ENCODE peak calls at places on chromosome 11, in seven cellular contexts. B, F, V, E, W, J and T are unnamed samples.

GRCh38 chr11:62669420-62670161 is 1.9 kb upstream of the UQCC3 start:
- DNase-seq in B (no peak), F (no peak), V (no peak), E (no peak), W (no peak), J (no peak), T (no peak)

GRCh38 chr11:84558085-84558905 is 1068.8 kb downstream of the DLG2 start:
- DNase-seq in B (peak), F (no peak), V (peak), E (peak), W (no peak), J (peak), T (peak)

GRCh38 chr11:125162743-125163142 is 1.8 kb upstream of the PKNOX2 start:
- DNase-seq in B (no peak), F (no peak), V (no peak), E (no peak), W (no peak), J (no peak), T (no peak)

GRCh38 chr11:130323452-130324448 is 9.0 kb upstream of the ZBTB44 start:
- DNase-seq in B (no peak), F (no peak), V (peak), E (no peak), W (no peak), J (no peak), T (no peak)

GRCh38 chr11:9604134-9604533 is 30.7 kb downstream of the WEE1 start:
- DNase-seq in B (no peak), F (no peak), V (no peak), E (no peak), W (peak), J (no peak), T (no peak)

GRCh38 chr11:39678996-39679395 is 1780.5 kb downstream of the LRRC4C start:
- DNase-seq in B (peak), F (no peak), V (peak), E (no peak), W (no peak), J (no peak), T (peak)

GRCh38 chr11:34495724-34496377 is 17.7 kb downstream of the ELF5 start:
- DNase-seq in B (peak), F (no peak), V (peak), E (no peak), W (no peak), J (no peak), T (no peak)

GRCh38 chr11:119693253-119693815 is 35.7 kb downstream of the NECTIN1 start:
- DNase-seq in B (no peak), F (no peak), V (no peak), E (no peak), W (no peak), J (no peak), T (no peak)

GRCh38 chr11:117314840-117315239 is 1.2 kb downstream of the BACE1 start:
- DNase-seq in B (no peak), F (no peak), V (no peak), E (no peak), W (no peak), J (no peak), T (no peak)

GRCh38 chr11:106160494-106160893 is 83.0 kb downstream of the AASDHPPT start:
- DNase-seq in B (no peak), F (no peak), V (no peak), E (no peak), W (no peak), J (no peak), T (no peak)

GRCh38 chr11:115439385-115439784 is 64.8 kb downstream of the CADM1 start:
- DNase-seq in B (no peak), F (no peak), V (peak), E (no peak), W (no peak), J (no peak), T (peak)

GRCh38 chr11:114317738-114318137 is 21.5 kb downstream of the NNMT start:
- DNase-seq in B (no peak), F (no peak), V (peak), E (peak), W (no peak), J (peak), T (no peak)

GRCh38 chr11:74581954-74582547 is 10.3 kb upstream of the POLD3 start:
- DNase-seq in B (no peak), F (no peak), V (no peak), E (no peak), W (no peak), J (no peak), T (no peak)

GRCh38 chr11:35377262-35377661 is 42.1 kb downstream of the SLC1A2 start:
- DNase-seq in B (no peak), F (no peak), V (no peak), E (no peak), W (no peak), J (no peak), T (no peak)

GRCh38 chr11:59573216-59573615 is 42.4 kb downstream of the OSBP start:
- DNase-seq in B (peak), F (no peak), V (peak), E (no peak), W (no peak), J (peak), T (no peak)

GRCh38 chr11:16985297-16985696 is 28.9 kb downstream of the PLEKHA7 start:
- DNase-seq in B (no peak), F (no peak), V (no peak), E (no peak), W (no peak), J (no peak), T (no peak)

GRCh38 chr11:79431535-79431934 is 9.3 kb downstream of the TENM4 start:
- DNase-seq in B (peak), F (no peak), V (peak), E (no peak), W (no peak), J (peak), T (peak)

GRCh38 chr11:119873761-119874421 is 144.9 kb upstream of the NECTIN1 start:
- DNase-seq in B (no peak), F (no peak), V (no peak), E (no peak), W (no peak), J (no peak), T (no peak)

GRCh38 chr11:34111722-34112270 is 6.4 kb downstream of the NAT10 start:
- DNase-seq in B (no peak), F (no peak), V (no peak), E (no peak), W (no peak), J (no peak), T (no peak)

GRCh38 chr11:92296138-92296515 is 71.5 kb downstream of the FAT3 start:
- DNase-seq in B (no peak), F (no peak), V (peak), E (no peak), W (no peak), J (peak), T (peak)

GRCh38 chr11:93013646-93014045 is 44.2 kb downstream of the MTNR1B start:
- DNase-seq in B (no peak), F (no peak), V (no peak), E (no peak), W (no peak), J (no peak), T (no peak)

GRCh38 chr11:106326087-106326486 is 248.6 kb downstream of the AASDHPPT start:
- DNase-seq in B (no peak), F (no peak), V (no peak), E (no peak), W (no peak), J (no peak), T (no peak)

GRCh38 chr11:75032550-75032935 is 43.8 kb downstream of the NEU3 start:
- DNase-seq in B (no peak), F (no peak), V (no peak), E (no peak), W (no peak), J (no peak), T (no peak)

GRCh38 chr11:57395905-57396623 is 5.6 kb upstream of the PRG2 start:
- DNase-seq in B (no peak), F (no peak), V (no peak), E (no peak), W (no peak), J (no peak), T (no peak)

GRCh38 chr11:118353084-118353710 is 6.2 kb upstream of the UBE4A start:
- DNase-seq in B (peak), F (no peak), V (no peak), E (no peak), W (no peak), J (peak), T (no peak)

GRCh38 chr11:114284914-114285313 is 11.3 kb upstream of the NNMT start:
- DNase-seq in B (no peak), F (no peak), V (no peak), E (no peak), W (no peak), J (no peak), T (no peak)

GRCh38 chr11:20474951-20475517 is 87.5 kb downstream of the PRMT3 start:
- DNase-seq in B (no peak), F (no peak), V (no peak), E (no peak), W (no peak), J (no peak), T (no peak)

GRCh38 chr11:62295504-62295903 is 3.4 kb downstream of the SCGB1D4 start:
- DNase-seq in B (peak), F (no peak), V (peak), E (no peak), W (no peak), J (no peak), T (peak)

GRCh38 chr11:13140028-13140870 is 131.1 kb downstream of the RASSF10 start:
- DNase-seq in B (no peak), F (no peak), V (peak), E (no peak), W (no peak), J (no peak), T (peak)

GRCh38 chr11:134050541-134051383 is 18.1 kb upstream of the JAM3 start:
- DNase-seq in B (peak), F (peak), V (no peak), E (peak), W (peak), J (peak), T (no peak)

GRCh38 chr11:103596323-103596722 is 440.1 kb upstream of the DDI1 start:
- DNase-seq in B (no peak), F (no peak), V (peak), E (no peak), W (no peak), J (no peak), T (peak)

GRCh38 chr11:32333335-32333991 is 101.9 kb downstream of the WT1 start:
- DNase-seq in B (no peak), F (no peak), V (peak), E (peak), W (peak), J (no peak), T (no peak)
- TF ChIP-seq CTCF in B (peak), F (peak), V (peak), E (no peak), W (no peak), J (no peak), T (peak)

DNA sequence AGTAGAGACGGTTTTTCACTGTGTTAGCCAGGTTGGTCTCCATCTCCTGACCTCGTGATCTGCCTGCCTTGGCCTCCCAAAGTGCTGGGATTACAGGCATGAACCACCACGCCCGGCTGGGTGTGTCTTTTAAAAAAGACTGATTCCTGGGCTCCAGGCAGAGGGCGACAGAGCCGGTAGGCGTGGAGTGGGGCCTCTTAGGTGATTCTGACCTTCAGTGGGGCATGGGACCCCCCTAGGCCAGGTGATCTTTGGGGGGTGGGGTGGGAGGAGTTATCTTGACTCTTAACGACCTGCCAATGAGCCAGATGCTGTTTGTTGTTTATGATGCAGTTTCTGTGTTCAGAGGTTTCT is 12.9 kb upstream of the SORL1-AS1 start:
- DNase-seq in B (no peak), F (no peak), V (no peak), E (no peak), W (no peak), J (no peak), T (no peak)
- TF ChIP-seq CTCF in B (no peak), F (no peak), V (no peak), E (no peak), W (no peak), J (no peak), T (peak)

GRCh38 chr11:109040303-109040702 is 375.4 kb downstream of the DDX10 start:
- DNase-seq in B (no peak), F (no peak), V (no peak), E (no peak), W (no peak), J (no peak), T (no peak)
- TF ChIP-seq CTCF in B (no peak), F (no peak), V (no peak), E (no peak), W (no peak), J (peak), T (peak)

DNA sequence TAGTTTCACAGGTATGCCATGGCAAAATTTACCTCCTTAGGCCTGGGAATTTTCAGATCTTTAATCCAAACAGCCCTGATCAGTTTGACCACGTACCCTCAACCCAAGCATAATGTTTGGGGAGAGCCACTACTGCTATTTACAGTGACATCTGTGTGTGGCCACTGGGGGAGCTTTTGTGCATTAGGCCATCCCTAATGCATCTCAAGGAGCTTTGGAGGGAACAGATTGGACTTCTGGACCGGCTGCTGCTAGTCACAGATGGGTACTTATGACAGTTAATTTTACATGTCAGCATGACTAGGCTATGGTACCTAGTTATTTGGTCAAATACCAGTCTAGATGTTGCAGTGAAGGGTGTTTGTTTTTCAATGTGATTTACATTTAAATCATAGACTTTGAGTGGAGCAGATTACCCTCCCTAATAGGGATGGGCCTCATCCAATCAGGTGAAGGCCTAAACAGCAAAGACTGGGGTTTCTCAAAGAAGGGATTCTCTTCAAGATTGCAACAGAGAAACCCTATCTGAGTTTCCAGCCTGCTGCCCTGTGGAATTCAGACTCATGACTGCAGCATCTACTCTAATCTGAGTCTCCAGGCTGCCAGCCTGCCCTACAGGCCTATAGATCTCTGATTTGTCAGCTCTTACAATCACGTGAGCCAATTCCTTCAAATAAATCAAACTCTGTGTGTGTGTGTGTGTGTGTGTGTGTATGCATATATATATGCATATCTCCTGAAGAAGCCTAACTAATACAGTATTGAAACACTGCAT is 37.9 kb upstream of the GALNT18 start:
- DNase-seq in B (no peak), F (no peak), V (no peak), E (no peak), W (no peak), J (no peak), T (peak)
- TF ChIP-seq CTCF in B (no peak), F (no peak), V (no peak), E (no peak), W (peak), J (peak), T (peak)

DNA sequence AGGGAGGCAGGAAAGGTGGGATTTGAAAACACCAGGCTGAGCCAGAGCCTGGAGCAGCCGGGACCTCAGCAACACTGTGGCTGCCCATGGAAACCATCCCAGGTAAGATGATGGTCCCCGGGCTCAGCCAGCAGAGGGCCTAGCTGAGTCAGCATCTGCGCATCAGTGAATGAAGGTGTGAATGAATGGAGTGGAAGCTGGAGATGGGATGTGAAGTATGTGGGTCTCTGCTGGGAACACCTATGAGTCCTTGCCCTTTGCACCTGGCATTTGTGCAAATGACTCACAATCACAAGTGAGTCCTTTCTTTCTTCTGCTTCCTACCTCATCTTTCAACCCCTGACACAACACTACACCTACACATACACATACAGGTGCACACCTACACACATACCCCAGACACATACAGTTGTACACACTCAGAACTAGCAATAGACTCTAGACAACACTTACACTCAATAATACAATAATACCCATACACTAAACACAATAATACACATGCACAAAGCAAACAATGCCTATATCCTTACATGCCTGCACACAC is 62.8 kb upstream of the PRDM11 start:
- DNase-seq in B (peak), F (no peak), V (no peak), E (no peak), W (no peak), J (no peak), T (no peak)
- TF ChIP-seq CTCF in B (no peak), F (no peak), V (peak), E (no peak), W (no peak), J (peak), T (peak)

GRCh38 chr11:95968585-95968984 is 44.7 kb upstream of the MTMR2 start:
- DNase-seq in B (peak), F (no peak), V (no peak), E (no peak), W (no peak), J (peak), T (no peak)
- TF ChIP-seq CTCF in B (peak), F (no peak), V (peak), E (no peak), W (no peak), J (peak), T (peak)

GRCh38 chr11:72228844-72229231 is 4.3 kb downstream of the INPPL1 start:
- DNase-seq in B (no peak), F (no peak), V (no peak), E (no peak), W (peak), J (no peak), T (no peak)

GRCh38 chr11:72226701-72227100 is 2.1 kb downstream of the INPPL1 start:
- DNase-seq in B (no peak), F (no peak), V (no peak), E (no peak), W (no peak), J (no peak), T (no peak)

GRCh38 chr11:72229336-72229924 is 4.9 kb downstream of the INPPL1 start:
- DNase-seq in B (no peak), F (no peak), V (no peak), E (no peak), W (no peak), J (no peak), T (no peak)

GRCh38 chr11:72227316-72228228 is 3.0 kb downstream of the INPPL1 start:
- DNase-seq in B (no peak), F (no peak), V (peak), E (no peak), W (peak), J (no peak), T (peak)

DNA sequence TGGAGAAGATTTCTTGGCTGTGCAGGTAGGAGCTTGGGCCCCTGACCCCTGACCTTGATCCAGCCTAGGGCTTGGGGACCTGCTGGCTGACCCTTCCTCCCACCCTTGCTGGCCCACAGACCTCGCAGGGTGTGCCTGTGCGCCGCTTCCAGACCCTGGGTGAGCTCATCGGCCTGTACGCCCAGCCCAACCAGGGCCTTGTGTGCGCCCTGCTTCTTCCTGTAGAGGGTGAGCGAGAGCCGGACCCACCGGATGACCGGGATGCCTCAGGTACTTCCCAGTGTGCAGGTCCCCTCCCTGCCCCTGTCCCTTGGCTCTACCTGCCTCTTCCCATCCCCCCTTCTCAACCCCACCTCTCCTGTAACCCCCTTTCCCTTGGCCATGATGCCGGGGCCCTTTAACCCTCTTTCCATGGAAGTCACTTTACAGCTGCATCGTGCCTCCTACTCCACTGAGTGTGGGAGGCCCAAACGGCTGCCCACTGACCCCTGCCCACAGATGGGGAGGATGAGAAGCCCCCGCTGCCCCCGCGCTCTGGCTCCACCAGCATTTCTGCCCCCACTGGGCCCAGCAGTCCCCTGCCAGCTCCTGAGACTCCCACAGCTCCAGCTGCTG is 3.8 kb downstream of the INPPL1 start:
- DNase-seq in B (no peak), F (no peak), V (no peak), E (no peak), W (peak), J (no peak), T (no peak)
- TF ChIP-seq CTCF in B (no peak), F (no peak), V (no peak), E (no peak), W (peak), J (no peak), T (peak)